ENCODE peak calls at places on chromosomes 7 and 10, in five cellular contexts. M, F, X, V and J are unnamed samples.

GRCh38 chr7:76063525-76063924 is 15.6 kb downstream of the MDH2 start:
- DNase-seq in M (no peak), X (no peak), F (no peak), V (no peak), J (peak)

GRCh38 chr7:36473454-36474282 is 84.0 kb downstream of the ANLN start:
- DNase-seq in V (no peak), M (peak), X (no peak), F (no peak), J (peak)

GRCh38 chr7:157707983-157708720 is 371.3 kb downstream of the DNAJB6 start:
- DNase-seq in X (peak), F (peak), M (no peak), V (no peak), J (no peak)

GRCh38 chr7:94888542-94888941 is 18.9 kb upstream of the PPP1R9A start:
- DNase-seq in F (no peak), V (no peak), M (peak), X (no peak), J (peak)

GRCh38 chr10:3045471-3046209 is 21.7 kb upstream of the PFKP start:
- DNase-seq in M (no peak), X (peak), F (peak), V (no peak), J (peak)

GRCh38 chr7:100220833-100221718 is 1.3 kb downstream of the PVRIG start:
- DNase-seq in M (peak), V (no peak), X (no peak), F (no peak), J (peak)

GRCh38 chr10:8361510-8361844 is 307.0 kb downstream of the GATA3 start:
- DNase-seq in M (no peak), X (no peak), F (no peak), V (no peak), J (no peak)

GRCh38 chr7:10474048-10474447 is 499.6 kb upstream of the PHF14 start:
- DNase-seq in V (no peak), X (no peak), F (no peak), M (no peak), J (no peak)

GRCh38 chr7:128020161-128020560 is 11.1 kb downstream of the LRRC4 start:
- DNase-seq in V (no peak), F (no peak), M (peak), X (no peak), J (no peak)

GRCh38 chr7:30062587-30062986 is 34.4 kb downstream of the PLEKHA8 start:
- DNase-seq in V (peak), M (peak), X (no peak), F (no peak), J (no peak)

GRCh38 chr7:107659666-107660065 is 962 bp upstream of the SLC26A4 start:
- DNase-seq in M (peak), F (no peak), X (no peak), V (no peak), J (no peak)

GRCh38 chr10:6737080-6737641 is 157.1 kb upstream of the PRKCQ start:
- DNase-seq in V (no peak), M (no peak), F (no peak), X (no peak), J (peak)

GRCh38 chr10:69375307-69376151 is 41.2 kb downstream of the TACR2 start:
- DNase-seq in V (no peak), X (no peak), F (peak), M (no peak), J (peak)

GRCh38 chr10:95728535-95728934 is 27.4 kb upstream of the ENTPD1 start:
- DNase-seq in F (no peak), X (no peak), M (no peak), V (no peak), J (no peak)

GRCh38 chr7:13132314-13132713 is 444.9 kb downstream of the ARL4A start:
- DNase-seq in V (no peak), F (no peak), X (no peak), M (no peak), J (no peak)

GRCh38 chr10:126088144-126088543 is 191.8 kb downstream of the FANK1 start:
- DNase-seq in F (no peak), V (no peak), X (no peak), M (no peak), J (no peak)

GRCh38 chr10:125811251-125811650 is 11.8 kb downstream of the UROS start:
- DNase-seq in V (no peak), X (no peak), M (no peak), F (no peak), J (no peak)

GRCh38 chr7:22238354-22239311 is 118.3 kb downstream of the RAPGEF5 start:
- DNase-seq in F (no peak), X (no peak), V (no peak), M (no peak), J (no peak)

GRCh38 chr7:151046603-151047573 is 1.4 kb upstream of the ASIC3 start:
- DNase-seq in M (no peak), V (no peak), X (no peak), F (no peak), J (no peak)

GRCh38 chr7:107387573-107388219 is 82.2 kb upstream of the GPR22 start:
- DNase-seq in X (no peak), M (no peak), V (peak), F (peak), J (no peak)

GRCh38 chr7:93327006-93327633 is 95.0 kb downstream of the VPS50 start:
- DNase-seq in F (no peak), V (no peak), M (no peak), X (no peak), J (no peak)

GRCh38 chr7:157542669-157543021 is 205.8 kb downstream of the DNAJB6 start:
- DNase-seq in M (no peak), F (peak), V (no peak), X (peak), J (no peak)

GRCh38 chr7:133629696-133630095 is 376.8 kb downstream of the EXOC4 start:
- DNase-seq in M (no peak), V (no peak), F (no peak), X (no peak), J (no peak)